ENCODE peak calls at places on chromosomes 11 and 22, in eight cellular contexts. D is SK-N-SH, Q is tibial nerve, C is transverse colon, B is A549, Z is sigmoid colon, N is H1, M is K562. R is an unnamed sample.

GRCh38 chr22:41429232-41429945 is 17.2 kb downstream of the TOB2 start:
- DNase-seq in D (no peak), Q (no peak), C (no peak), B (no peak), Z (no peak), N (no peak), M (no peak), R (no peak)

GRCh38 chr22:27573992-27574391 is 227.6 kb downstream of the MN1 start:
- DNase-seq in D (no peak), Q (no peak), C (no peak), B (no peak), Z (no peak), N (no peak), M (no peak), R (no peak)

GRCh38 chr11:113316251-113316650 is 1.9 kb downstream of the TTC12 start:
- DNase-seq in D (no peak), Q (no peak), C (no peak), B (no peak), Z (no peak), N (no peak), M (no peak), R (no peak)

GRCh38 chr11:126414615-126415014 is 59.1 kb downstream of the ST3GAL4 start:
- DNase-seq in D (no peak), Q (no peak), C (no peak), B (no peak), Z (no peak), N (no peak), M (no peak), R (no peak)

GRCh38 chr11:128694618-128695481 is 978 bp downstream of the FLI1 start:
- DNase-seq in D (peak), Q (no peak), C (no peak), B (no peak), Z (peak), N (peak), M (no peak), R (no peak)

GRCh38 chr11:17393472-17393871 is 5.0 kb upstream of the KCNJ11 start:
- DNase-seq in D (peak), Q (no peak), C (no peak), B (no peak), Z (no peak), N (no peak), M (no peak), R (no peak)

GRCh38 chr11:8067567-8067928 is 13.5 kb upstream of the TUB start:
- DNase-seq in D (no peak), Q (no peak), C (no peak), B (no peak), Z (no peak), N (peak), M (no peak), R (no peak)

GRCh38 chr11:43693731-43694130 is 13.2 kb downstream of the HSD17B12 start:
- DNase-seq in D (no peak), Q (no peak), C (no peak), B (no peak), Z (no peak), N (no peak), M (peak), R (no peak)

GRCh38 chr11:19592842-19593241 is 119.8 kb upstream of the NAV2 start:
- DNase-seq in D (no peak), Q (no peak), C (no peak), B (no peak), Z (no peak), N (no peak), M (no peak), R (no peak)
- TF ChIP-seq EP300 in D (no peak), Q (no peak), C (no peak), B (no peak), Z (no peak), N (no peak), M (no peak), R (no peak)

DNA sequence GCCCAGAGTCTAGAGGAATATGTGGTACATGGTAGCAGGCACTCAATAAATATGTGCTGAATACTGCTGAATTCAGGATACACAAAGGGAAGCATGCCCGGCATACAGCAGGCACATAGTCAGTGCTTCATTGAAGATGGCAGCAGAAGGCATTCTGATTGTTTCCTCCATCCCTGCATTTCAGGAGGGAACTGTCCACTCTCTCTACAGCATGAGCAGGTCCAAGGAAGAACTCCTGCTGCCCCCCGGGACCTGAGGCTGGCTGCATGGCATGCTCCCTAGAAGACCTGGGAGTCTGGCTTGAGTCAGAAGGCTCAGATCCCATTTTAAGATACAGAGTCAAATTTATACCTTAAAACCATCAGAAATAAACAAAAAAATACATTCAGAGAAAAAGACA is 319.3 kb upstream of the NARS2 start:
- DNase-seq in D (no peak), Q (no peak), C (no peak), B (no peak), Z (no peak), N (no peak), M (no peak), R (no peak)
- TF ChIP-seq CTCF in D (no peak), Q (no peak), C (no peak), B (no peak), Z (no peak), N (no peak), M (no peak), R (no peak)

GRCh38 chr11:123158609-123159008 is 36.4 kb downstream of the CLMP start:
- DNase-seq in D (no peak), Q (no peak), C (no peak), B (no peak), Z (no peak), N (no peak), M (no peak), R (no peak)
- TF ChIP-seq EP300 in D (no peak), Q (no peak), C (no peak), B (no peak), Z (no peak), N (no peak), M (no peak), R (no peak)

GRCh38 chr22:24555160-24555495 is 190 bp upstream of the GUCD1 start:
- DNase-seq in D (peak), Q (peak), C (peak), B (peak), Z (peak), N (peak), M (peak), R (peak)

GRCh38 chr22:24554316-24555159 is at the start of gene GUCD1:
- DNase-seq in D (no peak), Q (no peak), C (peak), B (no peak), Z (no peak), N (no peak), M (peak), R (no peak)

GRCh38 chr22:24553597-24554315 is 1.2 kb downstream of the GUCD1 start:
- DNase-seq in D (no peak), Q (no peak), C (peak), B (no peak), Z (peak), N (no peak), M (no peak), R (no peak)

GRCh38 chr22:24559471-24559870 is 3.7 kb downstream of the SNRPD3 start:
- DNase-seq in D (no peak), Q (no peak), C (no peak), B (no peak), Z (no peak), N (no peak), M (no peak), R (no peak)

GRCh38 chr22:24555496-24556253 is at the start of gene SNRPD3:
- DNase-seq in D (peak), Q (peak), C (peak), B (peak), Z (peak), N (peak), M (peak), R (peak)
- TF ChIP-seq CTCF in D (no peak), Q (peak), C (peak), B (no peak), Z (peak), N (no peak), M (no peak), R (peak)

DNA sequence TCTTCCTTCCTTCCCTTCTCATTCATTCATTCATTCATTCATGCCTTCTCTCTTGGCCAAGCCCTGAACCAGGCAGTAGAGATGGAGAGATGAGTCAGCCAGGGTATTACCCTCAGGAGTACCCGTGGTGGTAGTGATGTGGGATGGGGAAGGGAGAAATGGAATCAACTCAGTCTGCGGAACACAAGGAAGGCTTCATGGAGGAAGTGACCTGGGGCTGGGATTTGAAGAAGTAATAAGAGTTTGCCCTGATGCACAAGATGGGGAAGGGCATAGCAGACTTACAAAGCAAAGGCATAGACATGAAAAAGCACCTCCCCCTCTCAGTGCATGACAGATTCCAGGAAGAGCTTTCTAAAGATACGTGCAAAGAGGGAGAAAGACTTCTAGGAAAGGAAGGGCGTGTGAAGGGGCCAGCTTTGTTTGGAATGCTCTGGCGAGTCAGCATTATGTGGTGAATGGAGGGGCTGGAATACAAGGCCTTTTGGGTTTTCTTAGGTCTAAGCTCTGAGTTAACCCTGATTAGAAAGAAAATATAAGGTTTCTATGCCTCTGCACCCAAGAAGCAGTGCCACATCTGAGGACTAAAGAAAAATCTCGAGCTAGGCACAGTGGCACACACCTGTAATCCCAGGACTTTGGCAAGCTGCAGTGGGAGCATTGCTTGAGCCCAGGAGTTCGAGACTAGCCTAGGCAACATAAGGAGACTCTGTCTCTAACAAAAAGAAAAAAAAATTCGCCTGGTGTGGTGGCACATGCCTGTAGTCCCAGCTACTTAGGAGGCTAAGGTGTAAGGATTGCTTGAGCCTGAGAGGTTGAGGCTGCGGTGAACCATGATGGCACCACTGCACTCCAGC is 36.4 kb upstream of the ACER3 start:
- DNase-seq in D (no peak), Q (no peak), C (no peak), B (peak), Z (no peak), N (no peak), M (peak), R (no peak)
- TF ChIP-seq EP300 in D (no peak), Q (no peak), C (no peak), B (no peak), Z (no peak), N (no peak), M (peak), R (no peak)

GRCh38 chr22:35431483-35432205 is 31.7 kb downstream of the MCM5 start:
- DNase-seq in D (no peak), Q (no peak), C (no peak), B (no peak), Z (no peak), N (no peak), M (no peak), R (no peak)
- TF ChIP-seq CTCF in D (no peak), Q (no peak), C (no peak), B (no peak), Z (no peak), N (no peak), M (no peak), R (no peak)

DNA sequence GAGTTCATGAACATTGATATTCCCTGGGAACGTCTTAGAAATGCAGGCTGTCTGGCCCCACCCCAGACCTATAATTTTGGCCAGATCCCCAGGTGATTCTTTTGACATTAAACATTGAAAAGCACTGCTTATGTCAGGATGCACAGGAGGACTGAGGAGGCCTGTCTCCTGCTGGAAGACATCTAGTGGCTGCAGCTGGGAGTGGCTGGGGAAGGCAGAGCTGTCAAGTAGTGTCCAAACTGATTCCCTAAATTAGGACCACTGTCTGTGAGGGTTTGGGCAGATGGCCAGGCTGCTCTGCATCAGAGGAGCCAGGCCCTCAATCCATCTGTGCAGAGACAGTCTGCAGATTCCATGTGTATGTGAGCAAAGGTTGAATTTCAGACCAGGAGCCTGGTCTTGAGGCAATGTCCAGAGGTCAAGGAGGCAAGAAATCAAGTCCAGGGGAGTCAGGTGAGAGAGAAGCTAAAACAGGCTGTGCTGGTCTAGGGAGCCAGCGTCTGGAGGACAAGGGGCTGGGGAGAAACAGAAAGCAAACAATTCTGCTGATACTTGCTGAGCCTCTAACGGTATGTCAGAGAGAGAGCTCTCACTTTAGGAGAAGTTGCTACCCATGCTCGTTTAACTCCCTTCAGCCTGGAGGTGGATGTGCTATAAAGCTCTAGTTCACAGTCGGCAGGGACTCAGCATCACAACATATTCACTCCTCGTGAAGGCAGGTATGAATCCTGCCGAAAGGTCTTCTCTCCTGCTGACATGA is 15.3 kb upstream of the SYTL2 start:
- DNase-seq in D (peak), Q (peak), C (peak), B (peak), Z (no peak), N (no peak), M (no peak), R (no peak)
- TF ChIP-seq EP300 in D (no peak), Q (no peak), C (no peak), B (no peak), Z (no peak), N (no peak), M (no peak), R (no peak)